ENCODE peak calls at places on chromosomes 12 and 14, in ten cellular contexts. A, C, X, B, R, F, V, H, Y and J are unnamed samples.

GRCh38 chr14:23828001-23828400 is 125.6 kb upstream of the DHRS4 start:
- DNase-seq in Y (no peak), R (no peak), X (no peak), C (no peak), F (no peak), A (no peak), B (no peak), H (no peak), V (no peak), J (no peak)

GRCh38 chr12:62631531-62632520 is 165.2 kb downstream of the MON2 start:
- DNase-seq in X (no peak), B (peak), A (peak), Y (peak), H (peak), V (peak), C (peak), R (peak), F (peak), J (peak)

GRCh38 chr14:81416233-81416927 is 16.3 kb upstream of the STON2 start:
- DNase-seq in A (no peak), R (no peak), F (no peak), H (no peak), X (no peak), B (no peak), Y (no peak), C (no peak), V (no peak), J (no peak)

GRCh38 chr12:1277905-1278304 is 286.9 kb downstream of the ERC1 start:
- DNase-seq in F (no peak), A (no peak), B (no peak), V (no peak), R (no peak), H (no peak), Y (no peak), C (no peak), X (no peak), J (no peak)

GRCh38 chr12:49482095-49483051 is 56.5 kb upstream of the KCNH3 start:
- DNase-seq in X (no peak), Y (no peak), F (no peak), B (no peak), V (no peak), H (no peak), R (peak), A (no peak), C (no peak), J (no peak)

GRCh38 chr12:39127401-39127800 is 222.0 kb upstream of the CPNE8 start:
- DNase-seq in R (peak), V (peak), B (no peak), Y (no peak), F (peak), A (peak), C (no peak), X (no peak), H (peak), J (peak)

GRCh38 chr14:95255487-95255886 is 64.2 kb downstream of the CLMN start:
- DNase-seq in C (peak), A (peak), B (no peak), X (no peak), R (peak), Y (no peak), F (peak), H (peak), V (no peak), J (no peak)

GRCh38 chr12:1916396-1917171 is 1.9 kb downstream of the CACNA2D4 start:
- DNase-seq in R (no peak), H (peak), X (no peak), A (no peak), B (peak), Y (no peak), V (peak), C (peak), F (peak), J (no peak)

GRCh38 chr14:22560638-22561365 is 28.2 kb downstream of the DAD1 start:
- DNase-seq in Y (no peak), R (no peak), F (no peak), A (no peak), H (no peak), V (no peak), C (no peak), X (no peak), B (no peak), J (no peak)

GRCh38 chr12:67002711-67003110 is 266.4 kb upstream of the CAND1 start:
- DNase-seq in H (no peak), C (no peak), F (no peak), R (peak), Y (no peak), V (no peak), A (no peak), B (no peak), X (no peak), J (no peak)